ENCODE peak calls at places on chromosomes 2 and 18, in nine cellular contexts. N, O, H, E, X, I, S, Q and P are unnamed samples.

GRCh38 chr2:152234277-152234676 is 58.7 kb upstream of the STAM2 start:
- DNase-seq in N (no peak), O (no peak), H (no peak), E (no peak), X (no peak), I (no peak), S (no peak), Q (no peak), P (no peak)

GRCh38 chr18:56747857-56748256 is 96.7 kb downstream of the WDR7 start:
- DNase-seq in N (no peak), O (no peak), H (no peak), E (no peak), X (no peak), I (no peak), S (no peak), Q (no peak), P (no peak)

GRCh38 chr2:10405441-10405840 is 42.7 kb downstream of the ODC1 start:
- DNase-seq in N (peak), O (peak), H (peak), E (no peak), X (no peak), I (peak), S (no peak), Q (peak), P (peak)

GRCh38 chr2:239444626-239445625 is 44.1 kb upstream of the HDAC4 start:
- DNase-seq in N (peak), O (no peak), H (peak), E (no peak), X (no peak), I (no peak), S (no peak), Q (no peak), P (peak)

GRCh38 chr2:83370419-83370762 is 1088.7 kb downstream of the SUCLG1 start:
- DNase-seq in N (no peak), O (no peak), H (no peak), E (no peak), X (no peak), I (no peak), S (no peak), Q (no peak), P (no peak)

GRCh38 chr2:69291004-69291650 is 95.9 kb downstream of the GFPT1 start:
- DNase-seq in N (peak), O (no peak), H (no peak), E (no peak), X (no peak), I (no peak), S (no peak), Q (no peak), P (no peak)

GRCh38 chr2:108377815-108378630 is at the start of gene SULT1C4:
- DNase-seq in N (peak), O (peak), H (no peak), E (no peak), X (no peak), I (peak), S (peak), Q (no peak), P (no peak)

GRCh38 chr2:6676776-6677175 is 188.9 kb downstream of the CMPK2 start:
- DNase-seq in N (no peak), O (no peak), H (no peak), E (no peak), X (no peak), I (no peak), S (no peak), Q (no peak), P (no peak)

GRCh38 chr2:72745679-72746368 is 80.0 kb downstream of the EXOC6B start:
- DNase-seq in N (peak), O (no peak), H (no peak), E (no peak), X (peak), I (peak), S (no peak), Q (peak), P (no peak)

GRCh38 chr18:629303-630150 is 27.9 kb upstream of the TYMS start:
- DNase-seq in N (no peak), O (no peak), H (no peak), E (no peak), X (no peak), I (no peak), S (no peak), Q (peak), P (no peak)

GRCh38 chr2:202610367-202610766 is 24.4 kb upstream of the FAM117B start:
- DNase-seq in N (no peak), O (no peak), H (no peak), E (no peak), X (no peak), I (no peak), S (no peak), Q (no peak), P (no peak)

GRCh38 chr2:42035241-42035640 is 12.6 kb upstream of the PKDCC start:
- DNase-seq in N (no peak), O (no peak), H (no peak), E (no peak), X (no peak), I (no peak), S (no peak), Q (peak), P (no peak)

GRCh38 chr2:55112229-55113016 is 62.2 kb upstream of the RTN4 start:
- DNase-seq in N (peak), O (peak), H (no peak), E (peak), X (no peak), I (no peak), S (peak), Q (peak), P (peak)

GRCh38 chr18:21463718-21464117 is 136.8 kb downstream of the ESCO1 start:
- DNase-seq in N (no peak), O (peak), H (no peak), E (no peak), X (no peak), I (no peak), S (no peak), Q (no peak), P (no peak)

GRCh38 chr2:29123584-29124349 is 8.6 kb downstream of the CLIP4 start:
- DNase-seq in N (no peak), O (no peak), H (peak), E (no peak), X (no peak), I (no peak), S (no peak), Q (peak), P (no peak)

GRCh38 chr18:7576685-7577084 is 9.6 kb downstream of the PTPRM start:
- DNase-seq in N (no peak), O (no peak), H (no peak), E (no peak), X (no peak), I (no peak), S (no peak), Q (no peak), P (no peak)

GRCh38 chr2:137675584-137676327 is 288.5 kb upstream of the HNMT start:
- DNase-seq in N (no peak), O (no peak), H (no peak), E (no peak), X (no peak), I (no peak), S (no peak), Q (no peak), P (no peak)

GRCh38 chr2:70042246-70042645 is 45.0 kb upstream of the PCBP1 start:
- DNase-seq in N (no peak), O (no peak), H (no peak), E (no peak), X (no peak), I (no peak), S (no peak), Q (no peak), P (no peak)

GRCh38 chr2:38448692-38449405 is 71.8 kb upstream of the ATL2 start:
- DNase-seq in N (no peak), O (no peak), H (no peak), E (no peak), X (no peak), I (no peak), S (no peak), Q (no peak), P (no peak)